ENCODE peak calls at places on chromosomes 13 and 19, in seven cellular contexts. I, V, G, R, Y, Q and T are unnamed samples. For H3K36me3 and H3K9me3, the result is how much of the 10 kb centered on the place peaks cover.

GRCh38 chr19:47275866-47276461 is 1.3 kb downstream of the INAFM1 start:
- DNase-seq in I (peak), V (no peak), G (peak), R (no peak), Y (peak), Q (peak), T (peak)

GRCh38 chr19:35657904-35658700 is 8.2 kb upstream of the UPK1A start:
- DNase-seq in I (no peak), V (no peak), G (no peak), R (no peak), Y (no peak), Q (no peak), T (no peak)

GRCh38 chr13:110714798-110715394 is 1.4 kb downstream of the ING1 start:
- DNase-seq in I (peak), V (peak), G (peak), R (no peak), Y (no peak), Q (peak), T (peak)

GRCh38 chr19:30419581-30420180 is 47.5 kb downstream of the ZNF536 start:
- DNase-seq in I (no peak), V (peak), G (no peak), R (peak), Y (no peak), Q (no peak), T (no peak)

GRCh38 chr19:1850809-1851544 is 2.7 kb upstream of the REXO1 start:
- DNase-seq in I (no peak), V (no peak), G (no peak), R (no peak), Y (no peak), Q (no peak), T (no peak)

GRCh38 chr19:41323430-41324125 is 13.6 kb downstream of the CCDC97 start:
- DNase-seq in I (no peak), V (no peak), G (no peak), R (peak), Y (peak), Q (peak), T (no peak)

GRCh38 chr13:77810430-77810829 is 108.2 kb downstream of the EDNRB start:
- DNase-seq in I (no peak), V (no peak), G (peak), R (peak), Y (peak), Q (no peak), T (no peak)

GRCh38 chr13:24995225-24995804 is 100.6 kb upstream of the PABPC3 start:
- DNase-seq in I (peak), V (peak), G (peak), R (peak), Y (peak), Q (peak), T (no peak)

GRCh38 chr13:21150013-21150412 is 26.3 kb downstream of the SKA3 start:
- DNase-seq in I (no peak), V (no peak), G (no peak), R (no peak), Y (peak), Q (no peak), T (no peak)

GRCh38 chr19:10219678-10220077 is 11.5 kb downstream of the S1PR2 start:
- DNase-seq in I (no peak), V (no peak), G (peak), R (no peak), Y (peak), Q (no peak), T (no peak)

GRCh38 chr19:2260341-2260751 is 4.1 kb upstream of the JSRP1 start:
- DNase-seq in I (no peak), V (no peak), G (no peak), R (no peak), Y (no peak), Q (no peak), T (no peak)

GRCh38 chr19:38320969-38321339 is 1.3 kb downstream of the KCNK6 start:
- DNase-seq in I (no peak), V (no peak), G (no peak), R (no peak), Y (no peak), Q (no peak), T (no peak)

GRCh38 chr13:24564881-24565280 is 52.3 kb upstream of the PARP4 start:
- DNase-seq in I (no peak), V (no peak), G (no peak), R (no peak), Y (no peak), Q (no peak), T (no peak)

GRCh38 chr19:15393963-15394362 is 14.4 kb upstream of the AKAP8 start:
- DNase-seq in I (no peak), V (no peak), G (no peak), R (no peak), Y (no peak), Q (no peak), T (no peak)
- H3K36me3 ChIP-seq in I (under half), V (under half), G (half or more), R (under half), Y (half or more), Q (under half), T (half or more)

GRCh38 chr19:51887522-51888498 is at the start of gene ZNF577:
- DNase-seq in I (peak), V (peak), G (no peak), R (peak), Y (peak), Q (peak), T (peak)

GRCh38 chr19:51882518-51882917 is 5.2 kb downstream of the ZNF577 start:
- DNase-seq in I (no peak), V (no peak), G (no peak), R (no peak), Y (no peak), Q (no peak), T (no peak)

GRCh38 chr19:51889934-51890333 is 2.2 kb upstream of the ZNF577 start:
- DNase-seq in I (no peak), V (no peak), G (no peak), R (no peak), Y (no peak), Q (no peak), T (no peak)

GRCh38 chr19:51884713-51885112 is 3.0 kb downstream of the ZNF577 start:
- DNase-seq in I (no peak), V (no peak), G (no peak), R (no peak), Y (no peak), Q (no peak), T (no peak)
- H3K9me3 ChIP-seq in I (under half), V (under half), G (under half), R (under half), Y (half or more), Q (under half), T (under half)

GRCh38 chr13:113216165-113217056 is 7.0 kb downstream of the CUL4A start:
- DNase-seq in I (peak), V (no peak), G (peak), R (no peak), Y (peak), Q (peak), T (peak)
- H3K4me3 ChIP-seq in I (no peak), V (no peak), G (no peak), R (peak), Y (no peak), Q (no peak), T (no peak)

GRCh38 chr13:112875627-112876026 is 93.4 kb upstream of the MCF2L start:
- DNase-seq in I (no peak), V (no peak), G (no peak), R (no peak), Y (no peak), Q (no peak), T (no peak)
- H3K36me3 ChIP-seq in I (under half), V (under half), G (under half), R (under half), Y (under half), Q (under half), T (half or more)

GRCh38 chr19:22446605-22447004 is 24.5 kb upstream of the ZNF98 start:
- DNase-seq in I (no peak), V (no peak), G (no peak), R (no peak), Y (no peak), Q (no peak), T (no peak)
- H3K9me3 ChIP-seq in I (under half), V (half or more), G (under half), R (under half), Y (half or more), Q (under half), T (under half)

GRCh38 chr13:75186384-75186783 is 295.6 kb downstream of the TBC1D4 start:
- DNase-seq in I (no peak), V (no peak), G (no peak), R (no peak), Y (peak), Q (no peak), T (no peak)
- H3K4me3 ChIP-seq in I (no peak), V (no peak), G (no peak), R (no peak), Y (no peak), Q (no peak), T (no peak)

GRCh38 chr19:52034051-52034728 is 6.0 kb upstream of the ZNF614 start:
- DNase-seq in I (no peak), V (no peak), G (no peak), R (no peak), Y (peak), Q (no peak), T (no peak)

GRCh38 chr19:52028027-52028779 is at the start of gene ZNF614:
- DNase-seq in I (peak), V (peak), G (peak), R (peak), Y (peak), Q (peak), T (peak)

GRCh38 chr19:52028780-52029123 is 573 bp upstream of the ZNF614 start:
- DNase-seq in I (no peak), V (no peak), G (no peak), R (peak), Y (no peak), Q (no peak), T (no peak)
- H3K36me3 ChIP-seq in I (under half), V (half or more), G (under half), R (under half), Y (under half), Q (under half), T (under half)

DNA sequence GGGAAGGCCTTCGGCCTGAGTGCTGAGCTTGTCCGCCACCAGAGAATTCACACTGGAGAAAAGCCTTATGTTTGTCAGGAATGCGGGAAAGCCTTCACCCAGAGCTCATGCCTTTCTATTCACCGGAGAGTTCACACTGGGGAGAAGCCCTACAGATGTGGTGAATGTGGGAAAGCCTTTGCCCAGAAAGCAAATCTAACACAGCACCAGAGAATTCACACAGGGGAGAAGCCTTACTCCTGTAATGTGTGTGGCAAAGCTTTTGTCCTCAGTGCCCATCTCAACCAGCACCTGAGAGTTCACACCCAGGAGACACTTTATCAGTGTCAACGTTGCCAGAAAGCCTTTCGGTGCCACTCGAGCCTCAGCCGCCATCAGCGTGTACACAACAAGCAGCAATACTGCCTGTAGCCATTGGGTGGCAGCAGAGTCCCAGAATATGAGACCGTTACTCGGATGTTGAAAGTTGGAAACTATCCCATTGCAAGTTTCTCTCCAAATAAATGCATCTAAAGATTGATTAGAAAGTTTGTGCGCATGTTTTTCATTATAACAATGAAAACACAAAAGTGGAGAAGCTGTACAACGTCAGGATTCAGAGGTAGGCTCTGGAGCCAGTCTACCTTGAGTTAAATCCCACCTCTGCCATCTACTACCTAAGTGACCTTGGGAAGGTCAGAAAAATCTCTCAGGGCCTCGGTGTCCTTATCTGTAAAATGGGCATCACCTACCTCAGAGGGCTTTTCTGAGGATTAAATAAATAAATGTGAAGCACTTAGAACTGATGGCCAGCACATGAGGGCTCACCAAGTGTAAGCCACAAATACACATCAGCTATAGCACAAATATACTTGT is 21.1 kb downstream of the ZNF473 start:
- DNase-seq in I (peak), V (peak), G (peak), R (peak), Y (no peak), Q (no peak), T (peak)
- H3K9me3 ChIP-seq in I (under half), V (half or more), G (under half), R (under half), Y (half or more), Q (under half), T (under half)